ENCODE peak calls at places on chromosomes 1 and 21, in seven cellular contexts. One of them, this sample, is unnamed.

GRCh38 chr1:65476327-65476726 is 55.9 kb downstream of the LEPR start:
- DNase-seq in H1: no peak
- DNase-seq in GM12878: no peak
- DNase-seq in HepG2: peak; percentile 75
- DNase-seq in K562: no peak
- DNase-seq in A549: no peak
- DNase-seq in SK-N-SH: no peak
- DNase-seq in this sample: no peak

GRCh38 chr1:55472784-55473183 is 257.6 kb upstream of the USP24 start:
- DNase-seq in K562: no peak
- DNase-seq in A549: peak; percentile 13
- DNase-seq in SK-N-SH: no peak
- DNase-seq in GM12878: no peak
- DNase-seq in H1: no peak
- DNase-seq in HepG2: no peak
- DNase-seq in this sample: peak; percentile 31

GRCh38 chr1:48610628-48611542 is 138.9 kb upstream of the SPATA6 start:
- DNase-seq in HepG2: no peak
- DNase-seq in GM12878: no peak
- DNase-seq in H1: no peak
- DNase-seq in K562: no peak
- DNase-seq in SK-N-SH: peak; percentile 34
- DNase-seq in A549: no peak
- DNase-seq in this sample: no peak

GRCh38 chr21:42559326-42559725 is 45.7 kb downstream of the SLC37A1 start:
- DNase-seq in GM12878: no peak
- DNase-seq in HepG2: no peak
- DNase-seq in K562: no peak
- DNase-seq in A549: no peak
- DNase-seq in SK-N-SH: no peak
- DNase-seq in H1: no peak
- DNase-seq in this sample: no peak

GRCh38 chr21:42238185-42238934 is 19.4 kb downstream of the ABCG1 start:
- DNase-seq in SK-N-SH: no peak
- DNase-seq in K562: no peak
- DNase-seq in GM12878: peak; percentile 57
- DNase-seq in H1: no peak
- DNase-seq in A549: no peak
- DNase-seq in HepG2: no peak
- DNase-seq in this sample: no peak

GRCh38 chr1:200079576-200079975 is 52.1 kb downstream of the NR5A2 start:
- DNase-seq in K562: no peak
- DNase-seq in A549: no peak
- DNase-seq in HepG2: no peak
- DNase-seq in GM12878: no peak
- DNase-seq in SK-N-SH: no peak
- DNase-seq in H1: no peak
- DNase-seq in this sample: no peak

GRCh38 chr1:19210772-19211549 is 895 bp upstream of the UBR4 start:
- DNase-seq in SK-N-SH: no peak
- DNase-seq in HepG2: no peak
- DNase-seq in A549: no peak
- DNase-seq in K562: no peak
- DNase-seq in GM12878: no peak
- DNase-seq in H1: no peak
- DNase-seq in this sample: peak; percentile 36

GRCh38 chr21:42427809-42428419 is 24.2 kb downstream of the UBASH3A start:
- DNase-seq in HepG2: no peak
- DNase-seq in A549: no peak
- DNase-seq in H1: no peak
- DNase-seq in K562: no peak
- DNase-seq in GM12878: no peak
- DNase-seq in SK-N-SH: no peak
- DNase-seq in this sample: no peak

GRCh38 chr1:188941986-188942385 is 1535.7 kb downstream of the BRINP3 start:
- DNase-seq in SK-N-SH: no peak
- DNase-seq in K562: no peak
- DNase-seq in GM12878: no peak
- DNase-seq in A549: no peak
- DNase-seq in HepG2: no peak
- DNase-seq in H1: no peak
- DNase-seq in this sample: no peak

GRCh38 chr1:21232044-21232443 is 55.3 kb upstream of the EIF4G3 start:
- DNase-seq in GM12878: no peak
- DNase-seq in A549: peak; percentile 35
- DNase-seq in K562: peak; percentile 78
- DNase-seq in HepG2: peak; percentile 56
- DNase-seq in SK-N-SH: peak; percentile 81
- DNase-seq in H1: peak; percentile 59
- DNase-seq in this sample: peak; percentile 66

GRCh38 chr1:154534263-154534844 is 24.1 kb downstream of the UBE2Q1 start:
- DNase-seq in HepG2: peak; percentile 59
- DNase-seq in SK-N-SH: peak; percentile 71
- DNase-seq in K562: peak; percentile 64
- DNase-seq in H1: peak; percentile 62
- DNase-seq in A549: peak; percentile 77
- DNase-seq in GM12878: no peak
- DNase-seq in this sample: peak; percentile 22

GRCh38 chr1:241631674-241632073 is 8.5 kb downstream of the CHML start:
- DNase-seq in HepG2: no peak
- DNase-seq in SK-N-SH: no peak
- DNase-seq in H1: no peak
- DNase-seq in GM12878: no peak
- DNase-seq in A549: no peak
- DNase-seq in K562: no peak
- DNase-seq in this sample: no peak

GRCh38 chr21:45075606-45076244 is 1.3 kb downstream of the ADARB1 start:
- DNase-seq in K562: no peak
- DNase-seq in SK-N-SH: no peak
- DNase-seq in GM12878: no peak
- DNase-seq in A549: no peak
- DNase-seq in HepG2: no peak
- DNase-seq in H1: no peak
- DNase-seq in this sample: no peak

GRCh38 chr1:12339861-12340557 is 110.2 kb downstream of the VPS13D start:
- DNase-seq in GM12878: no peak
- DNase-seq in HepG2: no peak
- DNase-seq in K562: no peak
- DNase-seq in H1: no peak
- DNase-seq in SK-N-SH: peak; percentile 61
- DNase-seq in A549: no peak
- DNase-seq in this sample: no peak

DNA sequence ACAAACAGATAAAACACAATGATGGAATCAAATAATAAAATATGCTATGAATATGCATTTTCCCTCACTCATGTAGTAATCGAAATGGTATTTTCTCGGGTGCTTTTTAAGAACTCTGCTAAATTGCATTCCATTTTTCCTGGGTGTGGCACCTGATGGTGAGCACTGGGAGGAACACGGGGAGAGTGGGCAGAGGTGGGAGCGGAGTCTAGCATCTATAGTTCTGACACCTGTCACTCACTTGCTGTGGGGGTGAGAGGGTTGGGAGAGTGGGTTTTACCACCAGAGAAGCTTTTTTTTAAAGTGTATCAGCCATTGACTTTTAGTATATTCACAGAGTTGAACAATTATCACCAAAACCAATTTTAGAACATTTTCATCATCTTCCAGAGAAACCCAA is 73.4 kb upstream of the PGBD5 start:
- DNase-seq in H1: no peak
- DNase-seq in A549: no peak
- DNase-seq in K562: no peak
- DNase-seq in GM12878: no peak
- DNase-seq in HepG2: no peak
- DNase-seq in SK-N-SH: no peak
- DNase-seq in this sample: no peak
- TF ChIP-seq RFX5 in H1: no peak
- TF ChIP-seq RFX5 in A549: no peak
- TF ChIP-seq RFX5 in K562: no peak
- TF ChIP-seq RFX5 in GM12878: no peak
- TF ChIP-seq RFX5 in HepG2: no peak
- TF ChIP-seq RFX5 in SK-N-SH: no peak
- TF ChIP-seq RFX5 in this sample: no peak

GRCh38 chr1:176118985-176119384 is 88.1 kb downstream of the COP1 start:
- DNase-seq in A549: no peak
- DNase-seq in SK-N-SH: no peak
- DNase-seq in HepG2: no peak
- DNase-seq in H1: no peak
- DNase-seq in K562: no peak
- DNase-seq in GM12878: no peak
- DNase-seq in this sample: peak; percentile 73

GRCh38 chr1:176122282-176122681 is 84.8 kb downstream of the COP1 start:
- DNase-seq in SK-N-SH: no peak
- DNase-seq in K562: no peak
- DNase-seq in A549: no peak
- DNase-seq in H1: no peak
- DNase-seq in HepG2: no peak
- DNase-seq in GM12878: no peak
- DNase-seq in this sample: no peak

GRCh38 chr1:176119549-176119948 is 87.5 kb downstream of the COP1 start:
- DNase-seq in A549: peak; percentile 9
- DNase-seq in H1: no peak
- DNase-seq in K562: no peak
- DNase-seq in GM12878: no peak
- DNase-seq in HepG2: peak; percentile 39
- DNase-seq in SK-N-SH: no peak
- DNase-seq in this sample: peak; percentile 30
- TF ChIP-seq RFX5 in A549: no peak
- TF ChIP-seq RFX5 in H1: no peak
- TF ChIP-seq RFX5 in K562: no peak
- TF ChIP-seq RFX5 in GM12878: no peak
- TF ChIP-seq RFX5 in HepG2: no peak
- TF ChIP-seq RFX5 in SK-N-SH: no peak
- TF ChIP-seq RFX5 in this sample: no peak

GRCh38 chr1:25922633-25923567 is 16.7 kb upstream of the STMN1 start:
- DNase-seq in HepG2: no peak
- DNase-seq in A549: peak; percentile 10
- DNase-seq in H1: peak; percentile 80
- DNase-seq in K562: no peak
- DNase-seq in GM12878: no peak
- DNase-seq in SK-N-SH: no peak
- DNase-seq in this sample: no peak
- TF ChIP-seq RFX5 in HepG2: no peak
- TF ChIP-seq RFX5 in A549: no peak
- TF ChIP-seq RFX5 in H1: no peak
- TF ChIP-seq RFX5 in K562: no peak
- TF ChIP-seq RFX5 in GM12878: no peak
- TF ChIP-seq RFX5 in SK-N-SH: no peak
- TF ChIP-seq RFX5 in this sample: no peak

GRCh38 chr1:26034504-26035202 is 11.3 kb downstream of the SLC30A2 start:
- DNase-seq in HepG2: no peak
- DNase-seq in K562: no peak
- DNase-seq in H1: no peak
- DNase-seq in A549: peak; percentile 33
- DNase-seq in SK-N-SH: peak; percentile 77
- DNase-seq in GM12878: no peak
- DNase-seq in this sample: no peak

GRCh38 chr1:26035203-26035958 is 10.5 kb downstream of the SLC30A2 start:
- DNase-seq in SK-N-SH: peak; percentile 99
- DNase-seq in A549: peak; percentile 93
- DNase-seq in GM12878: peak; percentile 35
- DNase-seq in K562: peak; percentile 99
- DNase-seq in H1: peak; percentile 95
- DNase-seq in HepG2: peak; percentile 86
- DNase-seq in this sample: peak; percentile 87

GRCh38 chr1:26036756-26037281 is 9.1 kb downstream of the SLC30A2 start:
- DNase-seq in SK-N-SH: no peak
- DNase-seq in K562: no peak
- DNase-seq in H1: no peak
- DNase-seq in A549: no peak
- DNase-seq in HepG2: no peak
- DNase-seq in GM12878: no peak
- DNase-seq in this sample: no peak

GRCh38 chr1:26037904-26038303 is 8.0 kb downstream of the SLC30A2 start:
- DNase-seq in SK-N-SH: no peak
- DNase-seq in H1: no peak
- DNase-seq in GM12878: no peak
- DNase-seq in K562: no peak
- DNase-seq in A549: no peak
- DNase-seq in HepG2: no peak
- DNase-seq in this sample: no peak

DNA sequence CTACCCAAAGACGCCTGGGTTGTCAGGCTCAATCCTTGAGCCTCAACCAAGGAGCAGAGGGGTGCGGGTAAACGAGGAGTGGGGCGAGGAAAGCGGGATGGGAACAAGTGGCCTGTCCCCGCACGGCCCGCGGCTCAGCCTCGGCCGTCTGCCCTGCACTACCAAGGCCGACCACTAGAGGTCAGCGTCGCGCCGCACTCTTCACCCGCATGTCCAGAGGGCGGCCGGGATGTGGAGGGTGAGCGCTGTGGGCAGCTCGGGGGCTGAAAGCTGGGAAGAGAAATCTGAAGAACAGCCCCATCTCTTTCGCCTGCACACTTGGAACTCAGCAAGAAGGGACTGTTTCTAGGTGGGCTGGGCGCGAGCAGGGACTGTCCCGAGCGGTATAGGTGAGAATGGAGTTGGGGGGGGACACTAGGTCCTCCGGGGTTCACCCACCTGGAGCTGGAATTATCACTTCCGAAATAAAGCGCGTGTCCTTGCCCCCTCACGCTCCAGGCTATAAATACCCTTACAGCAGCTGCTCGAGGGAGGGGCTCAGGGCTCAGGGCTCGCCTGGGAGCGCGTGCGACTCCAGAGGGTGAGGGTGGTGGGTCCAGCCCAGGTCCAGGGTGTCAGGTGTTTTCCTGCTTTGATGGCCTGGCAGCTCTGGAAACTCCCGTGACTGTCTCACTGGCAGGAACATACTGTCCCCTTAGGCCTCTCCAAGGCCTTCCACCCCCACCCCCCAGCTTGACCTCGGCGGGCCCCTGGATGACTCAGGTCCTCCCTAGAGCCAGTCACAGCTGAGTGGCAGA is 9.8 kb downstream of the SLC30A2 start:
- DNase-seq in H1: peak; percentile 96
- DNase-seq in SK-N-SH: peak; percentile 95
- DNase-seq in HepG2: peak; percentile 47
- DNase-seq in GM12878: peak; percentile 13
- DNase-seq in K562: peak; percentile 91
- DNase-seq in A549: peak; percentile 78
- DNase-seq in this sample: peak; percentile 53
- TF ChIP-seq RFX5 in H1: no peak
- TF ChIP-seq RFX5 in SK-N-SH: no peak
- TF ChIP-seq RFX5 in HepG2: no peak
- TF ChIP-seq RFX5 in GM12878: no peak
- TF ChIP-seq RFX5 in K562: no peak
- TF ChIP-seq RFX5 in A549: no peak
- TF ChIP-seq RFX5 in this sample: no peak

GRCh38 chr1:95642035-95642434 is 408.0 kb downstream of the RWDD3 start:
- DNase-seq in H1: no peak
- DNase-seq in A549: no peak
- DNase-seq in HepG2: no peak
- DNase-seq in GM12878: no peak
- DNase-seq in K562: no peak
- DNase-seq in SK-N-SH: no peak
- DNase-seq in this sample: no peak
- TF ChIP-seq RFX5 in H1: no peak
- TF ChIP-seq RFX5 in A549: no peak
- TF ChIP-seq RFX5 in HepG2: no peak
- TF ChIP-seq RFX5 in GM12878: no peak
- TF ChIP-seq RFX5 in K562: no peak
- TF ChIP-seq RFX5 in SK-N-SH: no peak
- TF ChIP-seq RFX5 in this sample: no peak